ENCODE peak calls at places on chromosome 5, in four cellular contexts. One of them, this sample, is unnamed. For H3K4me1, the result is how much of the 10 kb centered on the place peaks cover.

GRCh38 chr5:3311443-3311842 is 284.2 kb upstream of the IRX1 start:
- DNase-seq in HepG2: no peak
- DNase-seq in GM12878: no peak
- DNase-seq in H1: no peak
- DNase-seq in this sample: no peak

GRCh38 chr5:33462456-33462855 is 21.7 kb downstream of the TARS1 start:
- DNase-seq in HepG2: no peak
- DNase-seq in GM12878: no peak
- DNase-seq in H1: no peak
- DNase-seq in this sample: no peak

GRCh38 chr5:34756781-34757624 is 82.0 kb upstream of the TTC23L start:
- DNase-seq in HepG2: peak
- DNase-seq in GM12878: no peak
- DNase-seq in H1: no peak
- DNase-seq in this sample: no peak

GRCh38 chr5:30592833-30593232 is 600.7 kb upstream of the CDH6 start:
- DNase-seq in HepG2: no peak
- DNase-seq in GM12878: no peak
- DNase-seq in H1: no peak
- DNase-seq in this sample: no peak

GRCh38 chr5:169146158-169146557 is 154.8 kb downstream of the SLIT3 start:
- DNase-seq in HepG2: no peak
- DNase-seq in GM12878: no peak
- DNase-seq in H1: no peak
- DNase-seq in this sample: no peak

GRCh38 chr5:93850311-93850710 is 108.9 kb upstream of the POU5F2 start:
- DNase-seq in HepG2: no peak
- DNase-seq in GM12878: no peak
- DNase-seq in H1: no peak
- DNase-seq in this sample: no peak

GRCh38 chr5:103800728-103801127 is 238.1 kb upstream of the NUDT12 start:
- DNase-seq in HepG2: no peak
- DNase-seq in GM12878: no peak
- DNase-seq in H1: no peak
- DNase-seq in this sample: no peak

GRCh38 chr5:110917161-110917875 is 154.2 kb upstream of the TSLP start:
- DNase-seq in HepG2: no peak
- DNase-seq in GM12878: no peak
- DNase-seq in H1: no peak
- DNase-seq in this sample: no peak

GRCh38 chr5:157506981-157507780 is 47.2 kb downstream of the NIPAL4 start:
- DNase-seq in HepG2: no peak
- DNase-seq in GM12878: no peak
- DNase-seq in H1: no peak
- DNase-seq in this sample: no peak

GRCh38 chr5:108661590-108662219 is 86.0 kb upstream of the FER start:
- DNase-seq in HepG2: peak
- DNase-seq in GM12878: no peak
- DNase-seq in H1: no peak
- DNase-seq in this sample: no peak

GRCh38 chr5:91328743-91329142 is 54.4 kb downstream of the ARRDC3 start:
- DNase-seq in HepG2: no peak
- DNase-seq in GM12878: no peak
- DNase-seq in H1: no peak
- DNase-seq in this sample: no peak

GRCh38 chr5:16596541-16596940 is 20.3 kb downstream of the RETREG1 start:
- DNase-seq in HepG2: no peak
- DNase-seq in GM12878: no peak
- DNase-seq in H1: no peak
- DNase-seq in this sample: no peak

GRCh38 chr5:5678909-5679308 is 256.4 kb downstream of the ICE1 start:
- DNase-seq in HepG2: no peak
- DNase-seq in GM12878: no peak
- DNase-seq in H1: no peak
- DNase-seq in this sample: no peak

GRCh38 chr5:128681096-128681495 is 143.1 kb upstream of the FBN2 start:
- DNase-seq in HepG2: no peak
- DNase-seq in GM12878: no peak
- DNase-seq in H1: no peak
- DNase-seq in this sample: no peak

GRCh38 chr5:60447488-60447920 is 252.5 kb downstream of the DEPDC1B start:
- DNase-seq in HepG2: peak
- DNase-seq in GM12878: no peak
- DNase-seq in H1: no peak
- DNase-seq in this sample: no peak

GRCh38 chr5:60633336-60633735 is 66.6 kb downstream of the DEPDC1B start:
- DNase-seq in HepG2: no peak
- DNase-seq in GM12878: no peak
- DNase-seq in H1: no peak
- DNase-seq in this sample: no peak

GRCh38 chr5:93100433-93100832 is 480.6 kb downstream of the NR2F1-AS1 start:
- DNase-seq in HepG2: no peak
- DNase-seq in GM12878: no peak
- DNase-seq in H1: no peak
- DNase-seq in this sample: no peak

GRCh38 chr5:132225165-132226032 is 2.3 kb downstream of the P4HA2 start:
- DNase-seq in HepG2: no peak
- DNase-seq in GM12878: no peak
- DNase-seq in H1: no peak
- DNase-seq in this sample: no peak
- H3K4me1 ChIP-seq in HepG2: under half
- H3K4me1 ChIP-seq in GM12878: under half
- H3K4me1 ChIP-seq in H1: under half
- H3K4me1 ChIP-seq in this sample: under half

DNA sequence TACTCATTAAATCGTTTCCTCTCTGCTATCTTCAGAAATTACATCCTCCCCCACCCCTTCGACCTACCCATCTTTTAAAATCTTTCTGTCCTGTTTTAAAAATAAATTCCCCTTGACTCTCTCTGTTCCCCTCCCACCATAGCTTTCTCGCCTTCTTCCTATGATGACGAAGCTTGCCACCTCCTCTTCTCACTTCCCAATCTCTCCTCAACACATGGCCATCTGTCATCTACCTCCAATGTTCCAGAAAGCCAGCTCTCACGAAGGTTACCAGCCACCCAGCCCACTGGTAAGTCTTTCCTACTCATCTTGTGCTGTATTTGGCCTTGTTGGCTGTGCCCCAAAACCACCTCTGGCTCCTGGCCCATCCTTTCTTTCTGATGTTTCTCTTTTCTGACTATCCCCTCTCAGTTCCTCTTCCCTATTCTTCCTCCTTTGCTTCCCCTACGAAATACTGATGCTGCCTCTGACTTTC is 346.3 kb downstream of the ENC1 start:
- DNase-seq in HepG2: no peak
- DNase-seq in GM12878: peak
- DNase-seq in H1: no peak
- DNase-seq in this sample: no peak
- H3K9ac ChIP-seq in HepG2: no peak
- H3K9ac ChIP-seq in GM12878: no peak
- H3K9ac ChIP-seq in H1: no peak
- H3K9ac ChIP-seq in this sample: no peak

GRCh38 chr5:41004931-41005330 is 66.2 kb downstream of the MROH2B start:
- DNase-seq in HepG2: no peak
- DNase-seq in GM12878: no peak
- DNase-seq in H1: no peak
- DNase-seq in this sample: no peak
- TF ChIP-seq SUZ12 in HepG2: no peak
- TF ChIP-seq SUZ12 in GM12878: no peak
- TF ChIP-seq SUZ12 in H1: no peak
- TF ChIP-seq SUZ12 in this sample: no peak

GRCh38 chr5:134525687-134526482 is 415 bp downstream of the JADE2 start:
- DNase-seq in HepG2: peak
- DNase-seq in GM12878: no peak
- DNase-seq in H1: no peak
- DNase-seq in this sample: no peak

GRCh38 chr5:134529460-134529859 is 4.0 kb downstream of the JADE2 start:
- DNase-seq in HepG2: no peak
- DNase-seq in GM12878: no peak
- DNase-seq in H1: no peak
- DNase-seq in this sample: no peak

GRCh38 chr5:134527156-134527960 is 1.9 kb downstream of the JADE2 start:
- DNase-seq in HepG2: peak
- DNase-seq in GM12878: no peak
- DNase-seq in H1: peak
- DNase-seq in this sample: peak

GRCh38 chr5:134526483-134527155 is 1.1 kb downstream of the JADE2 start:
- DNase-seq in HepG2: peak
- DNase-seq in GM12878: no peak
- DNase-seq in H1: no peak
- DNase-seq in this sample: peak

GRCh38 chr5:134527961-134528424 is 2.5 kb downstream of the JADE2 start:
- DNase-seq in HepG2: no peak
- DNase-seq in GM12878: no peak
- DNase-seq in H1: no peak
- DNase-seq in this sample: no peak
- H3K4me1 ChIP-seq in HepG2: under half
- H3K4me1 ChIP-seq in GM12878: under half
- H3K4me1 ChIP-seq in H1: under half
- H3K4me1 ChIP-seq in this sample: under half

GRCh38 chr5:143129203-143129602 is 274.3 kb downstream of the NR3C1 start:
- DNase-seq in HepG2: no peak
- DNase-seq in GM12878: no peak
- DNase-seq in H1: no peak
- DNase-seq in this sample: no peak
- H3K9ac ChIP-seq in HepG2: no peak
- H3K9ac ChIP-seq in GM12878: no peak
- H3K9ac ChIP-seq in H1: no peak
- H3K9ac ChIP-seq in this sample: no peak

DNA sequence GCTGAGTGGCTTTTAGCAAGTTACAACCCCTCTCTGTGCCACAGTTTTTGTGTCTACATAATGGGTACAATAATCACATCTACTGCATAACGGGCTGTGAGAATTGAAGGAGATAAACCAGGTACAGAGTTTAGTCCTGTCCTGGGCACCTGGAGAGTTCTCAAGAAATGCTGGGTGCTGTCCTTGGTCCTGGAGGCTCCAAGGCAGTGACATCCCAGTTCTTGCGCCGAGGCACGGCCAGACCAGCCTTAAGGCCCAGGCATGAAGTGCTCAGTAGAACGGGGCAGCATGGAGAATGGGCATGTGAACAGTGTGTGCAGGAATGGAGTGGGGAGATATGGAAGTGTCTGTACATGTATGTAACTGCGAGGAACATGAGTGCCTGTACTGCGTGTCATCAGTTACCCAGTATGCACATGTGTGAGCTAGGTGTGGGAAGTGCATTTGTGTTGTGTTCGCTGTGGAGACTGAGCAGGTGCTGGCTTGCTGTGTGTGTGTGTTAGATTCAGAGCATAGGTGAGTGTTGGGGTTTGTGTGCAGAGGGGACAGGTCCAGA is 6.3 kb upstream of the UNC5A start:
- DNase-seq in HepG2: no peak
- DNase-seq in GM12878: no peak
- DNase-seq in H1: no peak
- DNase-seq in this sample: peak
- TF ChIP-seq SUZ12 in HepG2: no peak
- TF ChIP-seq SUZ12 in GM12878: no peak
- TF ChIP-seq SUZ12 in H1: no peak
- TF ChIP-seq SUZ12 in this sample: no peak

GRCh38 chr5:119291056-119291455 is 64.8 kb upstream of the TNFAIP8 start:
- DNase-seq in HepG2: no peak
- DNase-seq in GM12878: no peak
- DNase-seq in H1: no peak
- DNase-seq in this sample: no peak
- H3K4me1 ChIP-seq in HepG2: under half
- H3K4me1 ChIP-seq in GM12878: under half
- H3K4me1 ChIP-seq in H1: under half
- H3K4me1 ChIP-seq in this sample: under half

GRCh38 chr5:179214678-179215077 is 130.6 kb downstream of the ADAMTS2 start:
- DNase-seq in HepG2: no peak
- DNase-seq in GM12878: no peak
- DNase-seq in H1: no peak
- DNase-seq in this sample: no peak
- H3K9ac ChIP-seq in HepG2: no peak
- H3K9ac ChIP-seq in GM12878: no peak
- H3K9ac ChIP-seq in H1: no peak
- H3K9ac ChIP-seq in this sample: no peak

This sample was measured in NT2/D1.